ENCODE peak calls at places on chromosomes 3 and 15, in seven cellular contexts. R, B, J, O, S, Z and A are unnamed samples.

GRCh38 chr15:31297880-31298456 is 28.7 kb upstream of the KLF13 start:
- DNase-seq in R (no peak), B (no peak), J (no peak), O (no peak), S (no peak), Z (no peak), A (no peak)

GRCh38 chr3:42745776-42746454 is 27.1 kb downstream of the CCDC13 start:
- DNase-seq in R (no peak), B (no peak), J (no peak), O (no peak), S (no peak), Z (peak; percentile 26), A (no peak)

GRCh38 chr15:49015896-49016295 is 30.4 kb downstream of the SECISBP2L start:
- DNase-seq in R (no peak), B (no peak), J (no peak), O (no peak), S (no peak), Z (no peak), A (no peak)

GRCh38 chr15:78365931-78366330 is 25.8 kb downstream of the CRABP1 start:
- DNase-seq in R (no peak), B (no peak), J (no peak), O (no peak), S (peak; percentile 8), Z (no peak), A (no peak)

GRCh38 chr15:82933576-82933975 is 18.9 kb downstream of the HOMER2 start:
- DNase-seq in R (no peak), B (no peak), J (no peak), O (no peak), S (no peak), Z (no peak), A (no peak)

GRCh38 chr3:50304601-50305000 is 1.2 kb upstream of the HYAL1 start:
- DNase-seq in R (no peak), B (no peak), J (no peak), O (peak; percentile 49), S (no peak), Z (no peak), A (no peak)

GRCh38 chr3:160801386-160802118 is 45.5 kb downstream of the PPM1L start:
- DNase-seq in R (peak; percentile 4), B (no peak), J (no peak), O (no peak), S (peak; percentile 40), Z (no peak), A (no peak)

GRCh38 chr15:32643907-32644445 is 2.5 kb downstream of the SCG5 start:
- DNase-seq in R (no peak), B (no peak), J (no peak), O (peak; percentile 36), S (no peak), Z (no peak), A (no peak)

GRCh38 chr3:52483577-52484495 is 11.3 kb upstream of the STAB1 start:
- DNase-seq in R (no peak), B (no peak), J (no peak), O (peak; percentile 27), S (peak; percentile 55), Z (no peak), A (peak; percentile 55)

GRCh38 chr15:45499426-45499825 is 23.1 kb downstream of the SLC30A4 start:
- DNase-seq in R (no peak), B (no peak), J (no peak), O (no peak), S (peak; percentile 45), Z (no peak), A (no peak)

GRCh38 chr3:168714609-168715240 is 619.0 kb upstream of the GOLIM4 start:
- DNase-seq in R (no peak), B (no peak), J (no peak), O (no peak), S (no peak), Z (no peak), A (no peak)

GRCh38 chr3:198080521-198081384 is 120.7 kb downstream of the LMLN start:
- DNase-seq in R (peak; percentile 84), B (no peak), J (peak; percentile 56), O (no peak), S (peak; percentile 76), Z (peak; percentile 85), A (peak; percentile 43)

GRCh38 chr15:75227663-75228280 is 26.1 kb downstream of the C15orf39 start:
- DNase-seq in R (no peak), B (no peak), J (no peak), O (no peak), S (no peak), Z (no peak), A (no peak)

GRCh38 chr3:107938128-107938527 is 152.7 kb downstream of the CD47 start:
- DNase-seq in R (peak; percentile 23), B (no peak), J (peak; percentile 37), O (no peak), S (peak; percentile 72), Z (peak; percentile 33), A (peak; percentile 22)

GRCh38 chr3:184783309-184783708 is 28.7 kb upstream of the VPS8 start:
- DNase-seq in R (no peak), B (no peak), J (no peak), O (no peak), S (no peak), Z (no peak), A (no peak)

GRCh38 chr3:180375831-180376230 is 226.1 kb upstream of the TTC14 start:
- DNase-seq in R (no peak), B (no peak), J (no peak), O (no peak), S (no peak), Z (no peak), A (no peak)

GRCh38 chr15:41607033-41607432 is 48.0 kb downstream of the TYRO3 start:
- DNase-seq in R (no peak), B (no peak), J (no peak), O (no peak), S (peak; percentile 83), Z (no peak), A (peak; percentile 52)

GRCh38 chr15:85745525-85745924 is 49.2 kb downstream of the KLHL25 start:
- DNase-seq in R (no peak), B (no peak), J (no peak), O (no peak), S (no peak), Z (no peak), A (no peak)

GRCh38 chr3:196422976-196423781 is 9.0 kb downstream of the UBXN7 start:
- DNase-seq in R (no peak), B (no peak), J (no peak), O (no peak), S (peak; percentile 46), Z (no peak), A (no peak)

GRCh38 chr15:78072080-78072892 is 5.2 kb downstream of the TBC1D2B start:
- DNase-seq in R (no peak), B (peak; percentile 95), J (no peak), O (no peak), S (peak; percentile 86), Z (no peak), A (no peak)

GRCh38 chr3:95394286-95394685 is 1331.4 kb downstream of the NSUN3 start:
- DNase-seq in R (no peak), B (no peak), J (no peak), O (no peak), S (no peak), Z (no peak), A (no peak)

GRCh38 chr3:195451373-195452000 is 8.7 kb upstream of the ACAP2 start:
- DNase-seq in R (no peak), B (no peak), J (no peak), O (no peak), S (no peak), Z (no peak), A (no peak)

GRCh38 chr3:71062920-71063767 is 520.4 kb downstream of the FOXP1 start:
- DNase-seq in R (peak; percentile 43), B (no peak), J (no peak), O (no peak), S (peak; percentile 61), Z (no peak), A (peak; percentile 22)

GRCh38 chr3:175956964-175957363 is 1097.8 kb downstream of the NAALADL2 start:
- DNase-seq in R (no peak), B (no peak), J (no peak), O (no peak), S (peak; percentile 12), Z (no peak), A (no peak)

GRCh38 chr15:82843561-82843960 is 34.1 kb downstream of the WHAMM start:
- DNase-seq in R (no peak), B (no peak), J (no peak), O (no peak), S (no peak), Z (no peak), A (no peak)

GRCh38 chr15:96474274-96474673 is 143.8 kb downstream of the NR2F2 start:
- DNase-seq in R (no peak), B (peak; percentile 2), J (no peak), O (no peak), S (no peak), Z (no peak), A (no peak)

DNA sequence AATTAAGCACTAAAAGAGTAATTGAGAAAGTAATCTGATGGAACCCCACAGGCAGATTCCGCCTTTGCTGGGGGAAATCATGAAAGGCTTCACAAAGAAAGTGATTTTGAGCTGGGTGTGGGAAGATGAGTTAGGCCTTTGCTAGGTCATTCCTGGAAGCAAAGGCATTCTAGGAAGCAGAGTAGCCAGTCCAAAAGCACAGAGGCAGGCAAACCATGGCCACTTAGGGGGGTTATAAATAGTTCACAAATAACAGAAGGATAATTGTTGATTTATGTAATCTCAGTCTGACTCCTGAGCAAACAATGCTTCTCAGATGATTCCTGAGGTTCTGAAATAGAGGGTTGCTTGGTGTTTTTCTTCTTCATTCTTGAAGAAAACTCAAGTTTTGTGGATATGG is 576.3 kb downstream of the NTRK3 start:
- DNase-seq in R (no peak), B (no peak), J (no peak), O (no peak), S (no peak), Z (no peak), A (no peak)
- H3K27ac ChIP-seq in R (no peak overlapping the region), B (no peak overlapping the region), J (no peak overlapping the region), O (no peak overlapping the region), S (no peak overlapping the region), Z (no peak overlapping the region), A (no peak overlapping the region)

GRCh38 chr15:63244976-63245645 is 32.3 kb upstream of the APH1B start:
- DNase-seq in R (peak; percentile 22), B (no peak), J (no peak), O (no peak), S (no peak), Z (no peak), A (no peak)
- H3K27ac ChIP-seq in R (peak overlapping the region; percentile 23), B (peak overlapping the region; percentile 72), J (no peak overlapping the region), O (no peak overlapping the region), S (no peak overlapping the region), Z (no peak overlapping the region), A (no peak overlapping the region)

GRCh38 chr15:63837032-63837431 is 3.3 kb upstream of the HERC1 start:
- DNase-seq in R (no peak), B (no peak), J (no peak), O (no peak), S (no peak), Z (no peak), A (no peak)
- H3K27ac ChIP-seq in R (no peak overlapping the region), B (peak overlapping the region; percentile 61), J (no peak overlapping the region), O (no peak overlapping the region), S (no peak overlapping the region), Z (no peak overlapping the region), A (no peak overlapping the region)

GRCh38 chr15:68279779-68280745 is 2.5 kb downstream of the FEM1B start:
- DNase-seq in R (no peak), B (no peak), J (no peak), O (no peak), S (no peak), Z (no peak), A (no peak)
- H3K27ac ChIP-seq in R (peak overlapping the region; percentile 18), B (no peak overlapping the region), J (no peak overlapping the region), O (peak overlapping the region; percentile 100), S (peak overlapping the region; percentile 96), Z (no peak overlapping the region), A (no peak overlapping the region)